ENCODE peak calls at places on chromosomes 2 and 18, in five cellular contexts. One of them, this sample, is unnamed.

GRCh38 chr2:135843671-135844070 is 6.7 kb upstream of the LCT start:
- DNase-seq in neuronal stem cell: no peak
- DNase-seq in H1: peak
- DNase-seq in IMR-90: no peak
- DNase-seq in mesenchymal stem cell: peak
- DNase-seq in this sample: no peak

GRCh38 chr2:74942263-74942662 is 16.2 kb upstream of the POLE4 start:
- DNase-seq in neuronal stem cell: no peak
- DNase-seq in H1: no peak
- DNase-seq in IMR-90: no peak
- DNase-seq in mesenchymal stem cell: no peak
- DNase-seq in this sample: no peak

GRCh38 chr2:159151198-159152118 is 135.0 kb downstream of the WDSUB1 start:
- DNase-seq in neuronal stem cell: no peak
- DNase-seq in H1: no peak
- DNase-seq in IMR-90: no peak
- DNase-seq in mesenchymal stem cell: no peak
- DNase-seq in this sample: no peak

GRCh38 chr2:207801259-207801658 is 31.6 kb upstream of the FZD5 start:
- DNase-seq in neuronal stem cell: no peak
- DNase-seq in H1: no peak
- DNase-seq in IMR-90: no peak
- DNase-seq in mesenchymal stem cell: no peak
- DNase-seq in this sample: no peak

GRCh38 chr2:173124441-173124840 is 48.8 kb downstream of the MAP3K20 start:
- DNase-seq in neuronal stem cell: no peak
- DNase-seq in H1: no peak
- DNase-seq in IMR-90: peak
- DNase-seq in mesenchymal stem cell: peak
- DNase-seq in this sample: no peak

GRCh38 chr2:104468846-104469245 is 385.1 kb upstream of the POU3F3 start:
- DNase-seq in neuronal stem cell: no peak
- DNase-seq in H1: no peak
- DNase-seq in IMR-90: no peak
- DNase-seq in mesenchymal stem cell: no peak
- DNase-seq in this sample: no peak

GRCh38 chr2:79984476-79984875 is 320.1 kb downstream of the LRRTM1 start:
- DNase-seq in neuronal stem cell: no peak
- DNase-seq in H1: no peak
- DNase-seq in IMR-90: peak
- DNase-seq in mesenchymal stem cell: no peak
- DNase-seq in this sample: no peak

GRCh38 chr2:97761192-97761591 is 47.8 kb downstream of the ZAP70 start:
- DNase-seq in neuronal stem cell: no peak
- DNase-seq in H1: no peak
- DNase-seq in IMR-90: no peak
- DNase-seq in mesenchymal stem cell: no peak
- DNase-seq in this sample: no peak

GRCh38 chr2:195721042-195721441 is 64.0 kb downstream of the SLC39A10 start:
- DNase-seq in neuronal stem cell: no peak
- DNase-seq in H1: no peak
- DNase-seq in IMR-90: no peak
- DNase-seq in mesenchymal stem cell: no peak
- DNase-seq in this sample: no peak

GRCh38 chr18:55552498-55553189 is 35.3 kb downstream of the TCF4 start:
- DNase-seq in neuronal stem cell: no peak
- DNase-seq in H1: no peak
- DNase-seq in IMR-90: peak
- DNase-seq in mesenchymal stem cell: no peak
- DNase-seq in this sample: no peak

GRCh38 chr18:58413667-58414628 is 214.9 kb downstream of the ALPK2 start:
- DNase-seq in neuronal stem cell: no peak
- DNase-seq in H1: no peak
- DNase-seq in IMR-90: no peak
- DNase-seq in mesenchymal stem cell: no peak
- DNase-seq in this sample: no peak

GRCh38 chr2:118668431-118669424 is 178.7 kb downstream of the EN1 start:
- DNase-seq in neuronal stem cell: peak
- DNase-seq in H1: no peak
- DNase-seq in IMR-90: peak
- DNase-seq in mesenchymal stem cell: peak
- DNase-seq in this sample: no peak

GRCh38 chr2:118665784-118666529 is 181.5 kb downstream of the EN1 start:
- DNase-seq in neuronal stem cell: no peak
- DNase-seq in H1: no peak
- DNase-seq in IMR-90: peak
- DNase-seq in mesenchymal stem cell: no peak
- DNase-seq in this sample: no peak

GRCh38 chr2:118669639-118670038 is 177.8 kb downstream of the EN1 start:
- DNase-seq in neuronal stem cell: no peak
- DNase-seq in H1: no peak
- DNase-seq in IMR-90: no peak
- DNase-seq in mesenchymal stem cell: no peak
- DNase-seq in this sample: no peak

GRCh38 chr2:118667366-118667765 is 180.1 kb downstream of the EN1 start:
- DNase-seq in neuronal stem cell: no peak
- DNase-seq in H1: no peak
- DNase-seq in IMR-90: no peak
- DNase-seq in mesenchymal stem cell: no peak
- DNase-seq in this sample: no peak

GRCh38 chr2:118667964-118668363 is 179.5 kb downstream of the EN1 start:
- DNase-seq in neuronal stem cell: no peak
- DNase-seq in H1: no peak
- DNase-seq in IMR-90: peak
- DNase-seq in mesenchymal stem cell: peak
- DNase-seq in this sample: no peak
- H3K14ac ChIP-seq in neuronal stem cell: no peak
- H3K14ac ChIP-seq in H1: no peak
- H3K14ac ChIP-seq in IMR-90: peak
- H3K14ac ChIP-seq in mesenchymal stem cell: no peak
- H3K14ac ChIP-seq in this sample: no peak

GRCh38 chr2:202147775-202148174 is 74.7 kb downstream of the KIAA2012 start:
- DNase-seq in neuronal stem cell: no peak
- DNase-seq in H1: no peak
- DNase-seq in IMR-90: peak
- DNase-seq in mesenchymal stem cell: peak
- DNase-seq in this sample: no peak
- H3K18ac ChIP-seq in neuronal stem cell: no peak
- H3K18ac ChIP-seq in H1: no peak
- H3K18ac ChIP-seq in IMR-90: peak
- H3K18ac ChIP-seq in mesenchymal stem cell: no peak
- H3K18ac ChIP-seq in this sample: no peak

GRCh38 chr2:200138386-200139184 is 167.9 kb upstream of the SPATS2L start:
- DNase-seq in neuronal stem cell: no peak
- DNase-seq in H1: no peak
- DNase-seq in IMR-90: peak
- DNase-seq in mesenchymal stem cell: no peak
- DNase-seq in this sample: no peak

GRCh38 chr2:200136655-200137054 is 169.8 kb upstream of the SPATS2L start:
- DNase-seq in neuronal stem cell: no peak
- DNase-seq in H1: peak
- DNase-seq in IMR-90: no peak
- DNase-seq in mesenchymal stem cell: no peak
- DNase-seq in this sample: peak

GRCh38 chr2:200137691-200138090 is 168.8 kb upstream of the SPATS2L start:
- DNase-seq in neuronal stem cell: no peak
- DNase-seq in H1: no peak
- DNase-seq in IMR-90: no peak
- DNase-seq in mesenchymal stem cell: no peak
- DNase-seq in this sample: no peak

GRCh38 chr2:200135082-200135481 is 171.4 kb upstream of the SPATS2L start:
- DNase-seq in neuronal stem cell: no peak
- DNase-seq in H1: no peak
- DNase-seq in IMR-90: no peak
- DNase-seq in mesenchymal stem cell: no peak
- DNase-seq in this sample: no peak

GRCh38 chr2:200137275-200137674 is 169.2 kb upstream of the SPATS2L start:
- DNase-seq in neuronal stem cell: no peak
- DNase-seq in H1: no peak
- DNase-seq in IMR-90: no peak
- DNase-seq in mesenchymal stem cell: no peak
- DNase-seq in this sample: no peak
- H2BK15ac ChIP-seq in neuronal stem cell: no peak
- H2BK15ac ChIP-seq in H1: no peak
- H2BK15ac ChIP-seq in IMR-90: no peak
- H2BK15ac ChIP-seq in mesenchymal stem cell: no peak
- H2BK15ac ChIP-seq in this sample: no peak

GRCh38 chr2:9629222-9630000 is 1.4 kb downstream of the YWHAQ start:
- DNase-seq in neuronal stem cell: peak
- DNase-seq in H1: no peak
- DNase-seq in IMR-90: peak
- DNase-seq in mesenchymal stem cell: peak
- DNase-seq in this sample: no peak

GRCh38 chr2:9631976-9632700 is 1.3 kb upstream of the YWHAQ start:
- DNase-seq in neuronal stem cell: no peak
- DNase-seq in H1: peak
- DNase-seq in IMR-90: no peak
- DNase-seq in mesenchymal stem cell: peak
- DNase-seq in this sample: peak

GRCh38 chr2:9630750-9631483 is at the start of gene YWHAQ:
- DNase-seq in neuronal stem cell: peak
- DNase-seq in H1: peak
- DNase-seq in IMR-90: peak
- DNase-seq in mesenchymal stem cell: peak
- DNase-seq in this sample: peak

GRCh38 chr2:9631484-9631819 is 655 bp upstream of the YWHAQ start:
- DNase-seq in neuronal stem cell: no peak
- DNase-seq in H1: no peak
- DNase-seq in IMR-90: no peak
- DNase-seq in mesenchymal stem cell: no peak
- DNase-seq in this sample: no peak

GRCh38 chr2:9630001-9630749 is 622 bp downstream of the YWHAQ start:
- DNase-seq in neuronal stem cell: peak
- DNase-seq in H1: peak
- DNase-seq in IMR-90: peak
- DNase-seq in mesenchymal stem cell: peak
- DNase-seq in this sample: peak
- H3K14ac ChIP-seq in neuronal stem cell: peak
- H3K14ac ChIP-seq in H1: no peak
- H3K14ac ChIP-seq in IMR-90: peak
- H3K14ac ChIP-seq in mesenchymal stem cell: peak
- H3K14ac ChIP-seq in this sample: peak

GRCh38 chr2:22520337-22521288 is 864.4 kb upstream of the KLHL29 start:
- DNase-seq in neuronal stem cell: no peak
- DNase-seq in H1: no peak
- DNase-seq in IMR-90: no peak
- DNase-seq in mesenchymal stem cell: no peak
- DNase-seq in this sample: no peak

GRCh38 chr2:22525676-22526075 is 859.3 kb upstream of the KLHL29 start:
- DNase-seq in neuronal stem cell: no peak
- DNase-seq in H1: no peak
- DNase-seq in IMR-90: no peak
- DNase-seq in mesenchymal stem cell: no peak
- DNase-seq in this sample: no peak

GRCh38 chr2:22517141-22517540 is 867.8 kb upstream of the KLHL29 start:
- DNase-seq in neuronal stem cell: no peak
- DNase-seq in H1: no peak
- DNase-seq in IMR-90: no peak
- DNase-seq in mesenchymal stem cell: no peak
- DNase-seq in this sample: no peak

GRCh38 chr2:22521620-22522019 is 863.4 kb upstream of the KLHL29 start:
- DNase-seq in neuronal stem cell: no peak
- DNase-seq in H1: no peak
- DNase-seq in IMR-90: no peak
- DNase-seq in mesenchymal stem cell: no peak
- DNase-seq in this sample: no peak
- H3K18ac ChIP-seq in neuronal stem cell: no peak
- H3K18ac ChIP-seq in H1: no peak
- H3K18ac ChIP-seq in IMR-90: no peak
- H3K18ac ChIP-seq in mesenchymal stem cell: no peak
- H3K18ac ChIP-seq in this sample: no peak

DNA sequence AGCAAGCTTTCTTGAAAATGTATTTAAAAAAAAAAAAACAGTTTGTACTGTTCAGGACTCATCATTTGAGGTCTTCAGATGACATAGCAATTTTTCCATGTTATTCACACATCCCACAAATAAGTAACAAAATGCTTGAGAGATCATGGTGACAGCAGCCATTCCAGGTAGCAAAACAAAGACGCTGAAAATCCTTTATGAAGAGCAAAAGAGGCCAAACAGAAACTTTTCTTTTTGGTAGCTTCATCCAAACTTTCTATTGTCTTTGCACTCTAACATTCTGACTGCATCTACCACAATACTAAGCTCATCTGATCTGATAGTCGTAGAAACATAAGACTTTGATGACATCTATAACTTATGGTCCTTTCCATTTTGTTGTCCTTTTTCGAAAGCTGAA is 76.1 kb downstream of the ZEB2 start:
- DNase-seq in neuronal stem cell: no peak
- DNase-seq in H1: no peak
- DNase-seq in IMR-90: no peak
- DNase-seq in mesenchymal stem cell: no peak
- DNase-seq in this sample: no peak
- H2BK15ac ChIP-seq in neuronal stem cell: no peak
- H2BK15ac ChIP-seq in H1: no peak
- H2BK15ac ChIP-seq in IMR-90: no peak
- H2BK15ac ChIP-seq in mesenchymal stem cell: no peak
- H2BK15ac ChIP-seq in this sample: no peak

DNA sequence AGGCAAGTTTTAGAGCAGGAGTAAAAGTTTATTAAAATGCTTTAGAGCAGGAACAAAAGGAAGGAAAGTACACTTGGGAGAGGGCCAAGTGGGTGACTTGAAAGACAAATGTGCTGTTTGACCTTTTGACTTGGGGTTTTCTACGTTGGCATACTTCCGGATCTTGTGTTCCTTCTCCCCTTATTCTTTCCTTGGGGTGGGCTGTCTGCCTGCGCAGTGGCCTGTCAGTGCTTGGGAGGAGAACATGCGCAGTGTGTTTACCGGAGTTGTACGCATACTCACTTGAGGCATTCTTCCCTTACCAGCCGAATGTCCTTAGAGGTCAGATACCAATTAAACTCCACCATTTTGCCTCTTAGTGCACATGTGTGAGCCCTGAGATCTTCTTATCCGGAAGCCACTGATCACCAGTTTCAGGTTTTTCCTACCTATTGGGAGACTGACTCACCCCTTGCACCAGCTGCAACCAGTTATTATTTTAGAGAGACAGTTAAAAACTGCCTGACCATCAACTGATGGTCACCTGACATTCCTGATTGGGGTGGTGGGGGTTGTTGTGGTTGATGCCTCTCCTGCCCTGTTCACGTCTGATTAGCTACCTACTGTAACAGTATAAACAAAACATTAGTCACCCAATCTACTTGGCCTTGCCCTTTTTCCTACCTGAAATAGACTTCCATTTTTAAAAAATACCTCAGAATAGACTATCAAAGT is 67.5 kb downstream of the NYAP2 start:
- DNase-seq in neuronal stem cell: no peak
- DNase-seq in H1: no peak
- DNase-seq in IMR-90: no peak
- DNase-seq in mesenchymal stem cell: no peak
- DNase-seq in this sample: no peak
- H3K14ac ChIP-seq in neuronal stem cell: no peak
- H3K14ac ChIP-seq in H1: no peak
- H3K14ac ChIP-seq in IMR-90: no peak
- H3K14ac ChIP-seq in mesenchymal stem cell: no peak
- H3K14ac ChIP-seq in this sample: no peak

GRCh38 chr18:28112056-28112470 is 64.9 kb downstream of the CDH2 start:
- DNase-seq in neuronal stem cell: no peak
- DNase-seq in H1: no peak
- DNase-seq in IMR-90: peak
- DNase-seq in mesenchymal stem cell: peak
- DNase-seq in this sample: no peak
- H3K18ac ChIP-seq in neuronal stem cell: no peak
- H3K18ac ChIP-seq in H1: no peak
- H3K18ac ChIP-seq in IMR-90: peak
- H3K18ac ChIP-seq in mesenchymal stem cell: no peak
- H3K18ac ChIP-seq in this sample: no peak

GRCh38 chr18:49560277-49561126 is 1.4 kb upstream of the LIPG start:
- DNase-seq in neuronal stem cell: no peak
- DNase-seq in H1: peak
- DNase-seq in IMR-90: no peak
- DNase-seq in mesenchymal stem cell: peak
- DNase-seq in this sample: peak
- H2BK15ac ChIP-seq in neuronal stem cell: peak
- H2BK15ac ChIP-seq in H1: peak
- H2BK15ac ChIP-seq in IMR-90: no peak
- H2BK15ac ChIP-seq in mesenchymal stem cell: no peak
- H2BK15ac ChIP-seq in this sample: no peak